ENCODE peak calls at places on chromosomes 3 and 15, in five cellular contexts. M is neuronal stem cell, Y is mesenchymal stem cell, W is IMR-90, N is H1. A is an unnamed sample.

GRCh38 chr3:136343873-136344281 is 93.7 kb downstream of the PCCB start:
- DNase-seq in M (no peak), Y (peak), W (peak), N (no peak), A (peak)

GRCh38 chr3:117019082-117019713 is 309.6 kb downstream of the TUSC7 start:
- DNase-seq in M (peak), Y (peak), W (peak), N (peak), A (peak)

GRCh38 chr15:74956648-74957300 is at the start of gene RPP25:
- DNase-seq in M (peak), Y (peak), W (peak), N (peak), A (peak)

GRCh38 chr3:136671921-136672320 is 80.3 kb downstream of the STAG1 start:
- DNase-seq in M (no peak), Y (peak), W (peak), N (no peak), A (peak)

GRCh38 chr3:5264896-5265770 is 77.6 kb downstream of the EDEM1 start:
- DNase-seq in M (no peak), Y (no peak), W (peak), N (no peak), A (peak)

GRCh38 chr3:71629289-71630252 is 46.0 kb upstream of the FOXP1 start:
- DNase-seq in M (no peak), Y (peak), W (peak), N (no peak), A (peak)

GRCh38 chr3:31364711-31365110 is 168.0 kb upstream of the STT3B start:
- DNase-seq in M (no peak), Y (peak), W (peak), N (no peak), A (no peak)

GRCh38 chr3:117141821-117142220 is 432.2 kb downstream of the TUSC7 start:
- DNase-seq in M (no peak), Y (no peak), W (no peak), N (no peak), A (no peak)

GRCh38 chr3:65483475-65483874 is 555.2 kb downstream of the MAGI1 start:
- DNase-seq in M (no peak), Y (no peak), W (no peak), N (no peak), A (peak)

GRCh38 chr15:97684249-97684648 is 276.3 kb upstream of the ARRDC4 start:
- DNase-seq in M (no peak), Y (no peak), W (no peak), N (no peak), A (no peak)

GRCh38 chr3:61848885-61849284 is 287.5 kb downstream of the PTPRG start:
- DNase-seq in M (no peak), Y (no peak), W (peak), N (no peak), A (no peak)

DNA sequence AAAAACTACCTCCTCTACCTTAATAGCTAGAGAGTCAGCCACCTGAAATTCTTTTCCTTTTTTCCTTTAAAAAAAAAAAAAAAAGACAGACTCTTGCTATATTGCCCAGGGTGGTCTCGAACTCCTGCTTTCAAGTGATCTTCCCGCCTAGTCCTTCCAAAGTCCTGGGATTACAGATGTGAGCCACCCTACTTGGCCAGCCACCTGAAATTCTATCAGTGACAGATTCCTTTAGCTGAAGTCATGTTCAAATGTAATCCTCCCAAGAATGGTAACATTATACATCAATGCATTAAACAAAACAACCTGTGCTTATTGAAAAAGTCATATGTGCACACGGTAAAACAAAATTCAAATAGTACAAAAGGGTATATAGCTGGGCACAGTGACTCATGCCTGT is 51.8 kb upstream of the ATOSA start:
- DNase-seq in M (no peak), Y (no peak), W (no peak), N (no peak), A (no peak)
- H2BK120ac ChIP-seq in M (no peak), Y (no peak), W (no peak), N (no peak), A (no peak)

GRCh38 chr3:122510878-122511481 is 3.8 kb downstream of the KPNA1 start:
- DNase-seq in M (no peak), Y (no peak), W (peak), N (no peak), A (peak)

GRCh38 chr3:122506450-122506849 is 8.3 kb downstream of the KPNA1 start:
- DNase-seq in M (no peak), Y (no peak), W (no peak), N (no peak), A (no peak)

GRCh38 chr3:122512284-122512683 is 2.5 kb downstream of the KPNA1 start:
- DNase-seq in M (no peak), Y (no peak), W (no peak), N (no peak), A (no peak)

GRCh38 chr3:122505676-122506075 is 9.1 kb downstream of the KPNA1 start:
- DNase-seq in M (no peak), Y (no peak), W (no peak), N (no peak), A (no peak)

DNA sequence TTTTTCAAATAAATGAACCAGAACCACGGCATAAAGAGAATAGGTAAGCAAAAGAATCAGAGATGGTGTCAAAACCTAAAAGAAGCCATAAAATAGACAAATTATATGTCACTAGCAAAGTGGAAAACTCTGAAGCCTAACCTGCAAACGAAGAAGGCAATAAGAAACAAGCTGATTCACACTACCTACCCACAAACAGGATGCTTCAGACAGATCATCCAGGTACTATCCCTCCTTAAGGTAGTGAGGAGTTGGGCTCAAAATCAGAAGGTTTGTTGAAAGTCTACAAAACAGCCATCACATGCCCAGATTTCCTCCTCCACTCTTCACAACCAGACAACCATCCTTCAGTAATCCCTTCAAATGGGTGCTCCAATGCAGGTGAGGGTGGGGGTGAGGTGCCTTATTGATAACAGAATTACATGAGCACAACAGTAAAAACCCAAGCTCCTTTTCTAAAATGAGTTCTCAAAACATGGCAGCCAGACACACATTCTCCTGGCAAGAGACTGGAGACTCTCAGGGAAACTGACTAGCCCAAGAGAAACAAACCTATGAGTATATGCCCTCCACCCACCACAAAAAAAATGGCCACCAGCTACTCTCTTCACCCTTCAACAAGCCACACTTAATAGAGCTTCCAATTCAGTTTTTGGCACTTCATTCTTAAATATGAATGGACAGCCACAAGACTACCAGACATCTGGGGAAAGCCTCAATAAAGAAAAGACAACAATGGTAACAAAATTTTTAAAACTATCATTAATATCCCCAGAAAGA is 6.4 kb downstream of the KPNA1 start:
- DNase-seq in M (no peak), Y (no peak), W (no peak), N (no peak), A (no peak)
- H3K4me3 ChIP-seq in M (no peak), Y (no peak), W (no peak), N (no peak), A (no peak)

DNA sequence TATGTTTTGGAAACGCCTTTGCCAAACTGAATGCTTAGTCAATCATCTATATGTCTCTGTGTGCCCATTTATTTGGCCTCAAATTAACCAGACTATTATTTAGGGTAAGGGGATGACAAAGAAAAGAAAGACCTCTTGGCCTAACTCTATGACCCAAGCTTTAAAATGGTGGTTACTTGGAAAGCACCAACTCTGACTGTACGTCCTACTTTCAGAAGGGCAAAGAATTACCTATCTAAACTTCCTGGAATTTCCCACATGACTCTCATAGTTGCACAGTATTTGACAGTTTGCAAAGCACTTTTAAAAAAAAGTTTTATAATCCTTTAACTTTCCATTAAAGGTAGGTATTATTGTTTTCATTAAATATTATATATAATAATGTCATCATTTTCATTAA is 6.3 kb upstream of the MTHFS start:
- DNase-seq in M (no peak), Y (no peak), W (no peak), N (no peak), A (no peak)
- H3K14ac ChIP-seq in M (no peak), Y (no peak), W (no peak), N (no peak), A (no peak)

DNA sequence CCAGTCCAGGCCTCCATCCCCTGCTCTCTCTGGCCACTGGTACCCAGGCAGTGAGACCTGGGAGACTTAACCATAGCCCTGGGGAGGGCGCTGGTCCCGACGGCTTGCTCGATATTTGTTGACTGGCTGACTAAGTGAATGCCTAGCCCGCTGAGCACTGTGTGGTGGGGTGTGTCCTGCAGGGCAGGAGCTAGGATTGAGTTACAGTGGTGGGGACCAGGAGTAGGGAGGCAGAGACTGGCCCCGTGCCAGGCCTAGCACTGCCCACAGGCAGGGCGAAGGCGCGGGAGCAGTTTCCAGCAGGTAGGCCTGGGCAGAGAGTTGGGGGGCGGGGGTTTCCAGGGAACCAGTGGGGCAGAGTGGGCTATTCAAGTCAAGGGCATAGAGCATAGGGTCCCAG is at the start of gene VILL:
- DNase-seq in M (no peak), Y (no peak), W (no peak), N (no peak), A (no peak)
- H2BK120ac ChIP-seq in M (no peak), Y (no peak), W (no peak), N (no peak), A (no peak)

DNA sequence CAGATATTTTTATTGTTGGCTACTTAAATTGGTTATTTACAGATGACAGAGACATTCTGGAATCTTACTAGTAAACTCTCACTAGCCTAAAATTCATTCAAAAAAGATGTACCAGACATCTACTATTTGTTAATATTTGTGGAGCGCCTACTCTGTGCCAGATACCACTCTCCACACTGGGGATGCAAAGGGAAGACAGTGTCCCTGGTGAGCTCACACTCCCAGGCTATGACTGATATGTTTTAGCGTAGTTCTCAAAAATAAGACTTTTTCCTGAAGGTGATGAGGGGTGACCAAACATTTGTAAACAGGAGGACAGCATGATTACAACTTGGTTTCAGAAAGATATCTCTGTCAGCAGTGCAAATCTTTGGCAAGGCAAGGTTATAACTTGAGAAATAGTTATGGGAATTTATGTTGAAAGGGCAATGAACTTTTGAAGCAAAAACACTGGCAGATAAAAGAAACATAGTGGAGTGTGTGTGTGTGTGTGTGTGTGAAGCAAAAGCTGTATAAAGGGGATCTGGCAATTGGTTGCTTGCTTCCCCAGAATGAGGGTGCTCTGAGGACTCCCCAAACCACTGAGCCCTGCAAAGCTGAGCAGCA is 51.2 kb downstream of the HACD2 start:
- DNase-seq in M (no peak), Y (peak), W (peak), N (no peak), A (no peak)
- H3K4me3 ChIP-seq in M (no peak), Y (no peak), W (no peak), N (no peak), A (no peak)

GRCh38 chr3:12993022-12993622 is 80.1 kb downstream of the IQSEC1 start:
- DNase-seq in M (peak), Y (peak), W (peak), N (peak), A (peak)
- H3K14ac ChIP-seq in M (peak), Y (no peak), W (peak), N (no peak), A (peak)

GRCh38 chr15:33424025-33424424 is 113.3 kb downstream of the RYR3 start:
- DNase-seq in M (no peak), Y (no peak), W (no peak), N (no peak), A (no peak)
- H2BK120ac ChIP-seq in M (no peak), Y (no peak), W (no peak), N (no peak), A (no peak)

GRCh38 chr3:44993471-44994205 is 17.6 kb downstream of the EXOSC7 start:
- DNase-seq in M (no peak), Y (peak), W (peak), N (no peak), A (no peak)
- H3K4me3 ChIP-seq in M (no peak), Y (no peak), W (no peak), N (no peak), A (no peak)

GRCh38 chr3:155869664-155870063 is 786 bp upstream of the GMPS start:
- DNase-seq in M (no peak), Y (no peak), W (no peak), N (no peak), A (no peak)
- H3K14ac ChIP-seq in M (no peak), Y (no peak), W (peak), N (no peak), A (no peak)

GRCh38 chr15:85402195-85402921 is 22.0 kb downstream of the AKAP13 start:
- DNase-seq in M (no peak), Y (peak), W (peak), N (no peak), A (no peak)
- H2BK120ac ChIP-seq in M (no peak), Y (no peak), W (peak), N (no peak), A (no peak)

A was measured in trophoblast cell.